ENCODE peak calls at places on chromosome 9, in eight cellular contexts. One of them, this sample, is unnamed.

GRCh38 chr9:131097259-131097947 is 1.1 kb downstream of the AIF1L start:
- DNase-seq in tibial artery: no peak
- DNase-seq in AG04450: no peak
- DNase-seq in AG04449: no peak
- DNase-seq in GM12878: no peak
- DNase-seq in A549: no peak
- DNase-seq in heart right ventricle: no peak
- DNase-seq in brain microvascular endothelial cell: no peak
- DNase-seq in this sample: no peak

GRCh38 chr9:108478431-108478837 is 377.4 kb downstream of the ACTL7B start:
- DNase-seq in tibial artery: peak
- DNase-seq in heart right ventricle: no peak
- DNase-seq in GM12878: no peak
- DNase-seq in A549: peak
- DNase-seq in brain microvascular endothelial cell: peak
- DNase-seq in AG04450: peak
- DNase-seq in AG04449: peak
- DNase-seq in this sample: peak

GRCh38 chr9:88681434-88681833 is 146.5 kb downstream of the NXNL2 start:
- DNase-seq in brain microvascular endothelial cell: no peak
- DNase-seq in A549: no peak
- DNase-seq in AG04450: no peak
- DNase-seq in tibial artery: no peak
- DNase-seq in GM12878: no peak
- DNase-seq in heart right ventricle: no peak
- DNase-seq in AG04449: no peak
- DNase-seq in this sample: no peak

GRCh38 chr9:69140123-69140741 is 33.8 kb upstream of the TJP2 start:
- DNase-seq in A549: no peak
- DNase-seq in AG04449: no peak
- DNase-seq in AG04450: no peak
- DNase-seq in heart right ventricle: no peak
- DNase-seq in brain microvascular endothelial cell: no peak
- DNase-seq in tibial artery: no peak
- DNase-seq in GM12878: no peak
- DNase-seq in this sample: no peak

GRCh38 chr9:136104488-136104800 is 9.4 kb upstream of the NACC2 start:
- DNase-seq in GM12878: no peak
- DNase-seq in AG04449: no peak
- DNase-seq in A549: no peak
- DNase-seq in AG04450: no peak
- DNase-seq in tibial artery: no peak
- DNase-seq in brain microvascular endothelial cell: no peak
- DNase-seq in heart right ventricle: no peak
- DNase-seq in this sample: no peak

GRCh38 chr9:98099898-98100297 is 19.1 kb downstream of the TRIM14 start:
- DNase-seq in tibial artery: peak
- DNase-seq in brain microvascular endothelial cell: no peak
- DNase-seq in heart right ventricle: no peak
- DNase-seq in A549: no peak
- DNase-seq in AG04449: no peak
- DNase-seq in GM12878: no peak
- DNase-seq in AG04450: no peak
- DNase-seq in this sample: no peak

GRCh38 chr9:120923620-120924328 is 2.8 kb downstream of the TRAF1 start:
- DNase-seq in heart right ventricle: no peak
- DNase-seq in GM12878: no peak
- DNase-seq in tibial artery: no peak
- DNase-seq in brain microvascular endothelial cell: no peak
- DNase-seq in AG04449: no peak
- DNase-seq in A549: no peak
- DNase-seq in AG04450: no peak
- DNase-seq in this sample: no peak

GRCh38 chr9:87878930-87879603 is 3.6 kb upstream of the SPATA31E1 start:
- DNase-seq in tibial artery: no peak
- DNase-seq in heart right ventricle: no peak
- DNase-seq in A549: peak
- DNase-seq in brain microvascular endothelial cell: peak
- DNase-seq in GM12878: no peak
- DNase-seq in AG04450: peak
- DNase-seq in AG04449: peak
- DNase-seq in this sample: no peak

GRCh38 chr9:96158147-96158546 is 143.8 kb downstream of the HSD17B3 start:
- DNase-seq in heart right ventricle: no peak
- DNase-seq in tibial artery: no peak
- DNase-seq in A549: no peak
- DNase-seq in brain microvascular endothelial cell: no peak
- DNase-seq in AG04450: no peak
- DNase-seq in AG04449: no peak
- DNase-seq in GM12878: no peak
- DNase-seq in this sample: no peak

GRCh38 chr9:110214956-110215355 is 7.0 kb upstream of the C9orf152 start:
- DNase-seq in heart right ventricle: no peak
- DNase-seq in A549: no peak
- DNase-seq in AG04449: no peak
- DNase-seq in tibial artery: no peak
- DNase-seq in AG04450: no peak
- DNase-seq in GM12878: no peak
- DNase-seq in brain microvascular endothelial cell: no peak
- DNase-seq in this sample: no peak

GRCh38 chr9:19934301-19934868 is 145.5 kb upstream of the SLC24A2 start:
- DNase-seq in heart right ventricle: peak
- DNase-seq in brain microvascular endothelial cell: peak
- DNase-seq in tibial artery: no peak
- DNase-seq in AG04449: no peak
- DNase-seq in GM12878: no peak
- DNase-seq in AG04450: no peak
- DNase-seq in A549: no peak
- DNase-seq in this sample: no peak

GRCh38 chr9:93119953-93120845 is 13.9 kb downstream of the NINJ1 start:
- DNase-seq in tibial artery: peak
- DNase-seq in AG04449: no peak
- DNase-seq in brain microvascular endothelial cell: peak
- DNase-seq in heart right ventricle: peak
- DNase-seq in GM12878: no peak
- DNase-seq in A549: peak
- DNase-seq in AG04450: peak
- DNase-seq in this sample: peak

GRCh38 chr9:133869674-133870419 is 122.3 kb downstream of the VAV2 start:
- DNase-seq in heart right ventricle: no peak
- DNase-seq in brain microvascular endothelial cell: no peak
- DNase-seq in GM12878: no peak
- DNase-seq in AG04450: no peak
- DNase-seq in tibial artery: no peak
- DNase-seq in AG04449: no peak
- DNase-seq in A549: no peak
- DNase-seq in this sample: no peak

GRCh38 chr9:96420468-96421219 is 2.5 kb upstream of the ZNF367 start:
- DNase-seq in GM12878: peak
- DNase-seq in brain microvascular endothelial cell: peak
- DNase-seq in heart right ventricle: no peak
- DNase-seq in A549: peak
- DNase-seq in AG04449: peak
- DNase-seq in tibial artery: peak
- DNase-seq in AG04450: peak
- DNase-seq in this sample: peak

GRCh38 chr9:35103660-35104191 is 795 bp upstream of the STOML2 start:
- DNase-seq in tibial artery: no peak
- DNase-seq in heart right ventricle: no peak
- DNase-seq in A549: no peak
- DNase-seq in brain microvascular endothelial cell: no peak
- DNase-seq in AG04450: no peak
- DNase-seq in AG04449: no peak
- DNase-seq in GM12878: no peak
- DNase-seq in this sample: no peak
- H3K4me3 ChIP-seq in tibial artery: peak
- H3K4me3 ChIP-seq in heart right ventricle: peak
- H3K4me3 ChIP-seq in A549: peak
- H3K4me3 ChIP-seq in brain microvascular endothelial cell: peak
- H3K4me3 ChIP-seq in AG04450: peak
- H3K4me3 ChIP-seq in AG04449: peak
- H3K4me3 ChIP-seq in GM12878: peak
- H3K4me3 ChIP-seq in this sample: peak

GRCh38 chr9:125888220-125888619 is 141.0 kb downstream of the PBX3 start:
- DNase-seq in A549: no peak
- DNase-seq in heart right ventricle: no peak
- DNase-seq in AG04450: peak
- DNase-seq in GM12878: no peak
- DNase-seq in AG04449: no peak
- DNase-seq in tibial artery: no peak
- DNase-seq in brain microvascular endothelial cell: no peak
- DNase-seq in this sample: no peak

GRCh38 chr9:125890793-125891192 is 143.6 kb downstream of the PBX3 start:
- DNase-seq in AG04449: no peak
- DNase-seq in AG04450: no peak
- DNase-seq in tibial artery: no peak
- DNase-seq in heart right ventricle: no peak
- DNase-seq in GM12878: no peak
- DNase-seq in brain microvascular endothelial cell: no peak
- DNase-seq in A549: no peak
- DNase-seq in this sample: no peak

GRCh38 chr9:125889122-125889523 is 141.9 kb downstream of the PBX3 start:
- DNase-seq in A549: no peak
- DNase-seq in AG04449: no peak
- DNase-seq in GM12878: no peak
- DNase-seq in brain microvascular endothelial cell: peak
- DNase-seq in heart right ventricle: peak
- DNase-seq in AG04450: no peak
- DNase-seq in tibial artery: peak
- DNase-seq in this sample: peak

GRCh38 chr9:125886365-125886764 is 139.2 kb downstream of the PBX3 start:
- DNase-seq in A549: no peak
- DNase-seq in AG04450: no peak
- DNase-seq in GM12878: no peak
- DNase-seq in tibial artery: no peak
- DNase-seq in AG04449: no peak
- DNase-seq in heart right ventricle: no peak
- DNase-seq in brain microvascular endothelial cell: no peak
- DNase-seq in this sample: no peak

DNA sequence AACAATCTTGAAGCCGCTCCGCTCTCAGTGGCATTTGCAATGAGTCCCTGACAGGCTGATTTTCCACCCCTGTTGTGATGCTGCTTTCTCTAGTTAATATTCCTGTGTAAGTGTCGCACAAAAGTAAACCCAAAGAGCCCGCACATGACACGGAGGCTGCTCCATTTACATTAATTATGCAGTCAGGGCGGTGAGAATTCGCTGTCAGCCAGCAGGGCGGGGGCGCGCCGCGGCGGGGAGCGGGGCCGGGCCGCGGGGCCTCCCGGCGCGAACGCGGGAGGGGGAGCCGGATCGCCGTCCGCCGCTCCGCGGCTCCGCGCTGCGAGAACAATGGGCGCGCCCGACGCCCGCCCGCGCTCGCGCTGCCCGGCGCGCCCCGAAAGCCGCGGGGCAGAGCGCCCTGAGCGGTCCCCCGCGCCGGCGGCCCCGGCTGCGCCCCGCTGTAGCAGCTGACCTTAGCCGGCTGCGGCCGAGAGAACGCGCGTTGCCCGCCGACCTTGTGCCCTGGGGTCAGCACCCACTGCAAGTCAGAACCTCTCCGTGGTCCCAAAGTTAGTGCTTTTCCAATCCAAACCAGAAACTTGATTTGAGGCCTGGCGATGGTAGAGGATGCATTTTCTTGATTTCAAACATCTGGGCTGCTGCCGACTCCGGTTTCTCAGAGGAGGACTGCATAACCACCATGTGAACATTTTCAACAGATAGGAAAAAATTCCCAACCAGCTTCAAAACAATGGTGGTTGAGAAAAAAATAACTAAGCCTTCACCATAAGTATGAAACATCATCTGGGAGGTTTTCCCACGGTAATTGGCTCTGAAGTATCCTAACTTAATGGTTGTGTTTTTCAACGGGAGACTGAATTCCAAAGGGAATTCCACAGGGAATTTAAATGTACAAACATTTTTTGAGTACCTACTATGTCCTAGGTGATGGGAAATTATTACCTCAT is 142.6 kb downstream of the PBX3 start:
- DNase-seq in A549: peak
- DNase-seq in AG04450: no peak
- DNase-seq in AG04449: no peak
- DNase-seq in tibial artery: no peak
- DNase-seq in GM12878: no peak
- DNase-seq in heart right ventricle: peak
- DNase-seq in brain microvascular endothelial cell: peak
- DNase-seq in this sample: peak
- TF ChIP-seq CTCF in A549: no peak
- TF ChIP-seq CTCF in AG04450: no peak
- TF ChIP-seq CTCF in AG04449: no peak
- TF ChIP-seq CTCF in tibial artery: no peak
- TF ChIP-seq CTCF in GM12878: no peak
- TF ChIP-seq CTCF in heart right ventricle: no peak
- TF ChIP-seq CTCF in brain microvascular endothelial cell: no peak
- TF ChIP-seq CTCF in this sample: no peak

GRCh38 chr9:113463418-113464285 is at the start of gene RGS3:
- DNase-seq in AG04449: no peak
- DNase-seq in A549: peak
- DNase-seq in tibial artery: peak
- DNase-seq in brain microvascular endothelial cell: no peak
- DNase-seq in heart right ventricle: peak
- DNase-seq in AG04450: no peak
- DNase-seq in GM12878: no peak
- DNase-seq in this sample: no peak

GRCh38 chr9:113461943-113462342 is 1.6 kb upstream of the RGS3 start:
- DNase-seq in AG04449: no peak
- DNase-seq in heart right ventricle: no peak
- DNase-seq in tibial artery: no peak
- DNase-seq in AG04450: no peak
- DNase-seq in brain microvascular endothelial cell: no peak
- DNase-seq in GM12878: no peak
- DNase-seq in A549: no peak
- DNase-seq in this sample: no peak

GRCh38 chr9:113462781-113463286 is 693 bp upstream of the RGS3 start:
- DNase-seq in tibial artery: no peak
- DNase-seq in AG04449: no peak
- DNase-seq in AG04450: no peak
- DNase-seq in A549: no peak
- DNase-seq in heart right ventricle: no peak
- DNase-seq in GM12878: no peak
- DNase-seq in brain microvascular endothelial cell: no peak
- DNase-seq in this sample: no peak

GRCh38 chr9:113464672-113465271 is 1.2 kb downstream of the RGS3 start:
- DNase-seq in AG04449: no peak
- DNase-seq in A549: no peak
- DNase-seq in heart right ventricle: no peak
- DNase-seq in GM12878: no peak
- DNase-seq in tibial artery: no peak
- DNase-seq in AG04450: no peak
- DNase-seq in brain microvascular endothelial cell: no peak
- DNase-seq in this sample: no peak

GRCh38 chr9:113464286-113464660 is 746 bp downstream of the RGS3 start:
- DNase-seq in heart right ventricle: no peak
- DNase-seq in AG04449: no peak
- DNase-seq in tibial artery: no peak
- DNase-seq in GM12878: no peak
- DNase-seq in brain microvascular endothelial cell: no peak
- DNase-seq in A549: no peak
- DNase-seq in AG04450: no peak
- DNase-seq in this sample: no peak
- H3K4me3 ChIP-seq in heart right ventricle: peak
- H3K4me3 ChIP-seq in AG04449: no peak
- H3K4me3 ChIP-seq in tibial artery: peak
- H3K4me3 ChIP-seq in GM12878: no peak
- H3K4me3 ChIP-seq in brain microvascular endothelial cell: no peak
- H3K4me3 ChIP-seq in A549: peak
- H3K4me3 ChIP-seq in AG04450: no peak
- H3K4me3 ChIP-seq in this sample: no peak

GRCh38 chr9:29332789-29333188 is 1759.5 kb upstream of the C9orf72 start:
- DNase-seq in A549: peak
- DNase-seq in AG04450: no peak
- DNase-seq in AG04449: no peak
- DNase-seq in heart right ventricle: no peak
- DNase-seq in tibial artery: no peak
- DNase-seq in GM12878: no peak
- DNase-seq in brain microvascular endothelial cell: peak
- DNase-seq in this sample: no peak
- TF ChIP-seq CTCF in A549: no peak
- TF ChIP-seq CTCF in AG04450: no peak
- TF ChIP-seq CTCF in AG04449: no peak
- TF ChIP-seq CTCF in heart right ventricle: no peak
- TF ChIP-seq CTCF in tibial artery: no peak
- TF ChIP-seq CTCF in GM12878: no peak
- TF ChIP-seq CTCF in brain microvascular endothelial cell: no peak
- TF ChIP-seq CTCF in this sample: no peak